ENCODE peak calls at places on chromosomes 3 and 15, in five cellular contexts. One of them, this sample, is unnamed.

GRCh38 chr3:122956685-122957455 is 70.7 kb downstream of the SEMA5B start:
- DNase-seq in ovary: no peak
- DNase-seq in esophagus squamous epithelium: no peak
- DNase-seq in heart left ventricle: peak
- DNase-seq in gastrocnemius medialis: no peak
- DNase-seq in this sample: no peak

GRCh38 chr3:179229177-179229576 is 21.7 kb downstream of the KCNMB3 start:
- DNase-seq in ovary: no peak
- DNase-seq in gastrocnemius medialis: no peak
- DNase-seq in esophagus squamous epithelium: no peak
- DNase-seq in heart left ventricle: no peak
- DNase-seq in this sample: no peak

GRCh38 chr3:41323455-41323854 is 124.2 kb downstream of the CTNNB1 start:
- DNase-seq in esophagus squamous epithelium: no peak
- DNase-seq in ovary: no peak
- DNase-seq in heart left ventricle: no peak
- DNase-seq in gastrocnemius medialis: no peak
- DNase-seq in this sample: no peak

GRCh38 chr3:54433846-54434245 is 311.5 kb downstream of the CACNA2D3 start:
- DNase-seq in ovary: no peak
- DNase-seq in gastrocnemius medialis: no peak
- DNase-seq in heart left ventricle: no peak
- DNase-seq in esophagus squamous epithelium: no peak
- DNase-seq in this sample: no peak

GRCh38 chr3:64717411-64717810 is 29.6 kb upstream of the ADAMTS9 start:
- DNase-seq in esophagus squamous epithelium: no peak
- DNase-seq in gastrocnemius medialis: no peak
- DNase-seq in heart left ventricle: no peak
- DNase-seq in ovary: no peak
- DNase-seq in this sample: no peak

GRCh38 chr15:66703540-66703941 is 1.5 kb downstream of the SMAD6 start:
- DNase-seq in gastrocnemius medialis: no peak
- DNase-seq in heart left ventricle: peak
- DNase-seq in esophagus squamous epithelium: no peak
- DNase-seq in ovary: no peak
- DNase-seq in this sample: no peak

GRCh38 chr3:178676942-178677606 is 140.8 kb downstream of the KCNMB2 start:
- DNase-seq in esophagus squamous epithelium: no peak
- DNase-seq in heart left ventricle: no peak
- DNase-seq in ovary: peak
- DNase-seq in gastrocnemius medialis: no peak
- DNase-seq in this sample: no peak

GRCh38 chr3:113485161-113485609 is 29.8 kb downstream of the SPICE1 start:
- DNase-seq in esophagus squamous epithelium: no peak
- DNase-seq in gastrocnemius medialis: no peak
- DNase-seq in heart left ventricle: no peak
- DNase-seq in ovary: no peak
- DNase-seq in this sample: no peak

GRCh38 chr3:117202415-117202814 is 492.8 kb downstream of the TUSC7 start:
- DNase-seq in ovary: no peak
- DNase-seq in esophagus squamous epithelium: no peak
- DNase-seq in heart left ventricle: no peak
- DNase-seq in gastrocnemius medialis: no peak
- DNase-seq in this sample: no peak

GRCh38 chr3:65641041-65641440 is 397.7 kb downstream of the MAGI1 start:
- DNase-seq in gastrocnemius medialis: no peak
- DNase-seq in esophagus squamous epithelium: no peak
- DNase-seq in heart left ventricle: no peak
- DNase-seq in ovary: no peak
- DNase-seq in this sample: no peak

GRCh38 chr15:40038654-40039543 is at the start of gene SRP14:
- DNase-seq in esophagus squamous epithelium: peak
- DNase-seq in gastrocnemius medialis: peak
- DNase-seq in heart left ventricle: peak
- DNase-seq in ovary: peak
- DNase-seq in this sample: peak

GRCh38 chr3:40765884-40766283 is 241.1 kb downstream of the ZNF621 start:
- DNase-seq in esophagus squamous epithelium: no peak
- DNase-seq in gastrocnemius medialis: no peak
- DNase-seq in heart left ventricle: no peak
- DNase-seq in ovary: no peak
- DNase-seq in this sample: no peak

GRCh38 chr3:108485146-108485545 is 25.2 kb downstream of the MYH15 start:
- DNase-seq in heart left ventricle: no peak
- DNase-seq in ovary: no peak
- DNase-seq in gastrocnemius medialis: no peak
- DNase-seq in esophagus squamous epithelium: no peak
- DNase-seq in this sample: no peak

GRCh38 chr15:45378149-45378912 is at the start of gene GATM:
- DNase-seq in gastrocnemius medialis: peak
- DNase-seq in heart left ventricle: peak
- DNase-seq in ovary: peak
- DNase-seq in esophagus squamous epithelium: no peak
- DNase-seq in this sample: peak

GRCh38 chr15:51281368-51281967 is 56.9 kb downstream of the CYP19A1 start:
- DNase-seq in ovary: no peak
- DNase-seq in gastrocnemius medialis: peak
- DNase-seq in heart left ventricle: peak
- DNase-seq in esophagus squamous epithelium: no peak
- DNase-seq in this sample: peak

GRCh38 chr3:179302111-179302510 is 20.7 kb upstream of the ZNF639 start:
- DNase-seq in gastrocnemius medialis: no peak
- DNase-seq in esophagus squamous epithelium: no peak
- DNase-seq in heart left ventricle: no peak
- DNase-seq in ovary: no peak
- DNase-seq in this sample: no peak

GRCh38 chr3:169091196-169091595 is 572.3 kb downstream of the MECOM start:
- DNase-seq in heart left ventricle: no peak
- DNase-seq in gastrocnemius medialis: no peak
- DNase-seq in esophagus squamous epithelium: no peak
- DNase-seq in ovary: no peak
- DNase-seq in this sample: no peak

GRCh38 chr3:167493240-167493639 is 19.4 kb upstream of the SERPINI2 start:
- DNase-seq in esophagus squamous epithelium: no peak
- DNase-seq in ovary: no peak
- DNase-seq in heart left ventricle: no peak
- DNase-seq in gastrocnemius medialis: no peak
- DNase-seq in this sample: no peak

GRCh38 chr15:90813796-90814192 is 54.6 kb upstream of the FURIN start:
- DNase-seq in gastrocnemius medialis: no peak
- DNase-seq in ovary: no peak
- DNase-seq in heart left ventricle: no peak
- DNase-seq in esophagus squamous epithelium: no peak
- DNase-seq in this sample: no peak

GRCh38 chr3:94234177-94234788 is 171.4 kb downstream of the NSUN3 start:
- DNase-seq in ovary: no peak
- DNase-seq in esophagus squamous epithelium: no peak
- DNase-seq in gastrocnemius medialis: no peak
- DNase-seq in heart left ventricle: no peak
- DNase-seq in this sample: no peak

GRCh38 chr3:4380013-4380412 is 76.8 kb downstream of the SETMAR start:
- DNase-seq in ovary: no peak
- DNase-seq in esophagus squamous epithelium: no peak
- DNase-seq in heart left ventricle: no peak
- DNase-seq in gastrocnemius medialis: no peak
- DNase-seq in this sample: no peak

GRCh38 chr15:90623854-90624253 is 93.3 kb upstream of the BLM start:
- DNase-seq in esophagus squamous epithelium: no peak
- DNase-seq in heart left ventricle: no peak
- DNase-seq in gastrocnemius medialis: peak
- DNase-seq in ovary: no peak
- DNase-seq in this sample: no peak

GRCh38 chr3:61645148-61645547 is 83.8 kb downstream of the PTPRG start:
- DNase-seq in ovary: no peak
- DNase-seq in gastrocnemius medialis: no peak
- DNase-seq in heart left ventricle: no peak
- DNase-seq in esophagus squamous epithelium: no peak
- DNase-seq in this sample: no peak

GRCh38 chr3:94206291-94206690 is 143.4 kb downstream of the NSUN3 start:
- DNase-seq in heart left ventricle: no peak
- DNase-seq in gastrocnemius medialis: no peak
- DNase-seq in ovary: no peak
- DNase-seq in esophagus squamous epithelium: no peak
- DNase-seq in this sample: no peak

GRCh38 chr15:63203451-63204090 is 14.2 kb downstream of the RAB8B start:
- DNase-seq in ovary: no peak
- DNase-seq in esophagus squamous epithelium: no peak
- DNase-seq in heart left ventricle: no peak
- DNase-seq in gastrocnemius medialis: no peak
- DNase-seq in this sample: no peak

GRCh38 chr3:146072824-146073223 is 88.2 kb downstream of the PLOD2 start:
- DNase-seq in gastrocnemius medialis: no peak
- DNase-seq in esophagus squamous epithelium: no peak
- DNase-seq in ovary: no peak
- DNase-seq in heart left ventricle: no peak
- DNase-seq in this sample: no peak

GRCh38 chr15:59685737-59686297 is 3.3 kb downstream of the BNIP2 start:
- DNase-seq in heart left ventricle: no peak
- DNase-seq in ovary: no peak
- DNase-seq in esophagus squamous epithelium: no peak
- DNase-seq in gastrocnemius medialis: no peak
- DNase-seq in this sample: no peak

GRCh38 chr15:69713726-69714559 is 261.3 kb downstream of the RPLP1 start:
- DNase-seq in esophagus squamous epithelium: no peak
- DNase-seq in ovary: no peak
- DNase-seq in gastrocnemius medialis: no peak
- DNase-seq in heart left ventricle: no peak
- DNase-seq in this sample: no peak

GRCh38 chr3:115699741-115700140 is 76.4 kb downstream of the GAP43 start:
- DNase-seq in esophagus squamous epithelium: no peak
- DNase-seq in ovary: no peak
- DNase-seq in heart left ventricle: no peak
- DNase-seq in gastrocnemius medialis: no peak
- DNase-seq in this sample: no peak

GRCh38 chr15:81049835-81050234 is 49.1 kb downstream of the TLNRD1 start:
- DNase-seq in heart left ventricle: no peak
- DNase-seq in esophagus squamous epithelium: no peak
- DNase-seq in ovary: no peak
- DNase-seq in gastrocnemius medialis: no peak
- DNase-seq in this sample: no peak

GRCh38 chr3:134197681-134198261 is 52.9 kb downstream of the RYK start:
- DNase-seq in heart left ventricle: no peak
- DNase-seq in gastrocnemius medialis: no peak
- DNase-seq in esophagus squamous epithelium: no peak
- DNase-seq in ovary: no peak
- DNase-seq in this sample: no peak

GRCh38 chr3:126982125-126982521 is 792 bp upstream of the PLXNA1 start:
- DNase-seq in ovary: no peak
- DNase-seq in gastrocnemius medialis: no peak
- DNase-seq in heart left ventricle: no peak
- DNase-seq in esophagus squamous epithelium: no peak
- DNase-seq in this sample: no peak

GRCh38 chr3:69197922-69198540 is 75.6 kb upstream of the LMOD3 start:
- DNase-seq in ovary: no peak
- DNase-seq in esophagus squamous epithelium: no peak
- DNase-seq in heart left ventricle: no peak
- DNase-seq in gastrocnemius medialis: no peak
- DNase-seq in this sample: no peak

GRCh38 chr3:44861412-44862220 is at the start of gene TMEM42:
- DNase-seq in gastrocnemius medialis: peak
- DNase-seq in ovary: peak
- DNase-seq in esophagus squamous epithelium: peak
- DNase-seq in heart left ventricle: peak
- DNase-seq in this sample: peak
- TF ChIP-seq POLR2A in gastrocnemius medialis: peak
- TF ChIP-seq POLR2A in ovary: peak
- TF ChIP-seq POLR2A in esophagus squamous epithelium: peak
- TF ChIP-seq POLR2A in heart left ventricle: no peak
- TF ChIP-seq POLR2A in this sample: no peak

DNA sequence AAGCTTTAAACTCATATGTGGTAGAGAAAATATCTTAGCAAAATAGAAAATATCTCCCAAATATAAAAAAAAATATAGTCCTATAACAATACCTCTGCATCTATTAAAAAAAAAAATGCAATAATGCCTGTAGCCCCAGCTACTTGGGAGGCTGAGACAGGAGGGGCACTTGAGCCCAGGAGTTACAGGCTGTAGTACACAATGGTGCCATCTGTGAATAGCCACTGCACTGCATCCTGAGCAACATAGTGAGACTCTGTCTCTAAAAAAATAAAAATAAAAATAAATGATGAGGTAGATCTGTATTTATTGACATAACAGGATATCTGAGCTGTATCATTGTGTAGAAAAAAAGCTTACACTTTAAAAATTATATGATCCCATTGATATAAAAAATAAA is 70.4 kb downstream of the PFN2 start:
- DNase-seq in ovary: no peak
- DNase-seq in heart left ventricle: no peak
- DNase-seq in esophagus squamous epithelium: no peak
- DNase-seq in gastrocnemius medialis: no peak
- DNase-seq in this sample: no peak
- TF ChIP-seq CTCF in ovary: no peak
- TF ChIP-seq CTCF in heart left ventricle: no peak
- TF ChIP-seq CTCF in esophagus squamous epithelium: no peak
- TF ChIP-seq CTCF in gastrocnemius medialis: no peak
- TF ChIP-seq CTCF in this sample: no peak

GRCh38 chr3:16216373-16216935 is 42.0 kb downstream of the GALNT15 start:
- DNase-seq in gastrocnemius medialis: no peak
- DNase-seq in esophagus squamous epithelium: no peak
- DNase-seq in heart left ventricle: no peak
- DNase-seq in ovary: no peak
- DNase-seq in this sample: no peak

GRCh38 chr3:16219777-16220176 is 45.0 kb downstream of the DPH3 start:
- DNase-seq in gastrocnemius medialis: no peak
- DNase-seq in ovary: no peak
- DNase-seq in esophagus squamous epithelium: no peak
- DNase-seq in heart left ventricle: no peak
- DNase-seq in this sample: no peak

GRCh38 chr3:16211176-16211904 is 36.9 kb downstream of the GALNT15 start:
- DNase-seq in ovary: no peak
- DNase-seq in esophagus squamous epithelium: no peak
- DNase-seq in gastrocnemius medialis: no peak
- DNase-seq in heart left ventricle: no peak
- DNase-seq in this sample: no peak

GRCh38 chr3:16214366-16214765 is 39.9 kb downstream of the GALNT15 start:
- DNase-seq in esophagus squamous epithelium: no peak
- DNase-seq in heart left ventricle: no peak
- DNase-seq in gastrocnemius medialis: no peak
- DNase-seq in ovary: no peak
- DNase-seq in this sample: no peak
- H3K4me3 ChIP-seq in esophagus squamous epithelium: no peak
- H3K4me3 ChIP-seq in heart left ventricle: no peak
- H3K4me3 ChIP-seq in gastrocnemius medialis: no peak
- H3K4me3 ChIP-seq in ovary: no peak
- H3K4me3 ChIP-seq in this sample: no peak

GRCh38 chr3:56802411-56802745 is 629 bp upstream of the ARHGEF3 start:
- DNase-seq in esophagus squamous epithelium: no peak
- DNase-seq in heart left ventricle: no peak
- DNase-seq in ovary: no peak
- DNase-seq in gastrocnemius medialis: no peak
- DNase-seq in this sample: peak
- TF ChIP-seq POLR2A in esophagus squamous epithelium: no peak
- TF ChIP-seq POLR2A in heart left ventricle: no peak
- TF ChIP-seq POLR2A in ovary: no peak
- TF ChIP-seq POLR2A in gastrocnemius medialis: no peak
- TF ChIP-seq POLR2A in this sample: no peak

This sample was measured in lower leg skin.